ENCODE peak calls at places on chromosomes 13 and 19, in nine cellular contexts. One of them, this sample, is unnamed.
A peak's percentile ranks its signal among the peaks of the same experiment; 100 is the strongest.

GRCh38 chr19:50036905-50037304 is 11.1 kb downstream of the ZNF473 start:
- DNase-seq in naive thymus-derived CD8-positive, alpha-beta T cell: no peak
- DNase-seq in left lung: no peak
- DNase-seq in IMR-90: no peak
- DNase-seq in choroid plexus epithelial cell: no peak
- DNase-seq in stimulated activated CD4-positive, alpha-beta T cell treated with anti-CD3 and anti-CD28 coated beads, Interleukin-4, amount 100 ng/mL, for 1 hour: no peak
- DNase-seq in psoas muscle: no peak
- DNase-seq in glutamatergic neuron: no peak
- DNase-seq in CD8-positive, alpha-beta T cell: no peak
- DNase-seq in this sample: no peak

GRCh38 chr19:47726467-47726866 is 13.2 kb downstream of the EHD2 start:
- DNase-seq in naive thymus-derived CD8-positive, alpha-beta T cell: no peak
- DNase-seq in left lung: no peak
- DNase-seq in IMR-90: peak; percentile 76
- DNase-seq in choroid plexus epithelial cell: peak; percentile 86
- DNase-seq in stimulated activated CD4-positive, alpha-beta T cell treated with anti-CD3 and anti-CD28 coated beads, Interleukin-4, amount 100 ng/mL, for 1 hour: no peak
- DNase-seq in psoas muscle: no peak
- DNase-seq in glutamatergic neuron: no peak
- DNase-seq in CD8-positive, alpha-beta T cell: no peak
- DNase-seq in this sample: no peak

GRCh38 chr13:40259899-40260298 is 406.5 kb downstream of the FOXO1 start:
- DNase-seq in naive thymus-derived CD8-positive, alpha-beta T cell: no peak
- DNase-seq in left lung: no peak
- DNase-seq in IMR-90: no peak
- DNase-seq in choroid plexus epithelial cell: peak; percentile 35
- DNase-seq in stimulated activated CD4-positive, alpha-beta T cell treated with anti-CD3 and anti-CD28 coated beads, Interleukin-4, amount 100 ng/mL, for 1 hour: no peak
- DNase-seq in psoas muscle: no peak
- DNase-seq in glutamatergic neuron: no peak
- DNase-seq in CD8-positive, alpha-beta T cell: no peak
- DNase-seq in this sample: no peak

GRCh38 chr19:40798997-40799557 is at the start of gene EGLN2:
- DNase-seq in naive thymus-derived CD8-positive, alpha-beta T cell: no peak
- DNase-seq in left lung: no peak
- DNase-seq in IMR-90: no peak
- DNase-seq in choroid plexus epithelial cell: no peak
- DNase-seq in stimulated activated CD4-positive, alpha-beta T cell treated with anti-CD3 and anti-CD28 coated beads, Interleukin-4, amount 100 ng/mL, for 1 hour: no peak
- DNase-seq in psoas muscle: no peak
- DNase-seq in glutamatergic neuron: no peak
- DNase-seq in CD8-positive, alpha-beta T cell: no peak
- DNase-seq in this sample: no peak

GRCh38 chr19:38808741-38809140 is 4.0 kb downstream of the LGALS4 start:
- DNase-seq in naive thymus-derived CD8-positive, alpha-beta T cell: no peak
- DNase-seq in left lung: no peak
- DNase-seq in IMR-90: no peak
- DNase-seq in choroid plexus epithelial cell: no peak
- DNase-seq in stimulated activated CD4-positive, alpha-beta T cell treated with anti-CD3 and anti-CD28 coated beads, Interleukin-4, amount 100 ng/mL, for 1 hour: no peak
- DNase-seq in psoas muscle: no peak
- DNase-seq in glutamatergic neuron: no peak
- DNase-seq in CD8-positive, alpha-beta T cell: no peak
- DNase-seq in this sample: no peak

GRCh38 chr19:45973564-45974338 is at the start of gene NOVA2:
- DNase-seq in naive thymus-derived CD8-positive, alpha-beta T cell: peak; percentile 6
- DNase-seq in left lung: peak; percentile 80
- DNase-seq in IMR-90: peak; percentile 36
- DNase-seq in choroid plexus epithelial cell: peak; percentile 39
- DNase-seq in stimulated activated CD4-positive, alpha-beta T cell treated with anti-CD3 and anti-CD28 coated beads, Interleukin-4, amount 100 ng/mL, for 1 hour: peak; percentile 40
- DNase-seq in psoas muscle: peak; percentile 81
- DNase-seq in glutamatergic neuron: peak; percentile 99
- DNase-seq in CD8-positive, alpha-beta T cell: no peak
- DNase-seq in this sample: peak; percentile 80

GRCh38 chr19:43499042-43499441 is 5.5 kb downstream of the PHLDB3 start:
- DNase-seq in naive thymus-derived CD8-positive, alpha-beta T cell: no peak
- DNase-seq in left lung: no peak
- DNase-seq in IMR-90: no peak
- DNase-seq in choroid plexus epithelial cell: no peak
- DNase-seq in stimulated activated CD4-positive, alpha-beta T cell treated with anti-CD3 and anti-CD28 coated beads, Interleukin-4, amount 100 ng/mL, for 1 hour: no peak
- DNase-seq in psoas muscle: no peak
- DNase-seq in glutamatergic neuron: no peak
- DNase-seq in CD8-positive, alpha-beta T cell: no peak
- DNase-seq in this sample: no peak

GRCh38 chr19:52094526-52094925 is 1.0 kb downstream of the ZNF841 start:
- DNase-seq in naive thymus-derived CD8-positive, alpha-beta T cell: no peak
- DNase-seq in left lung: no peak
- DNase-seq in IMR-90: no peak
- DNase-seq in choroid plexus epithelial cell: no peak
- DNase-seq in stimulated activated CD4-positive, alpha-beta T cell treated with anti-CD3 and anti-CD28 coated beads, Interleukin-4, amount 100 ng/mL, for 1 hour: peak; percentile 1
- DNase-seq in psoas muscle: no peak
- DNase-seq in glutamatergic neuron: no peak
- DNase-seq in CD8-positive, alpha-beta T cell: no peak
- DNase-seq in this sample: no peak

GRCh38 chr13:26847281-26847680 is 86.7 kb upstream of the GPR12 start:
- DNase-seq in naive thymus-derived CD8-positive, alpha-beta T cell: no peak
- DNase-seq in left lung: no peak
- DNase-seq in IMR-90: no peak
- DNase-seq in choroid plexus epithelial cell: no peak
- DNase-seq in stimulated activated CD4-positive, alpha-beta T cell treated with anti-CD3 and anti-CD28 coated beads, Interleukin-4, amount 100 ng/mL, for 1 hour: no peak
- DNase-seq in psoas muscle: no peak
- DNase-seq in glutamatergic neuron: no peak
- DNase-seq in CD8-positive, alpha-beta T cell: no peak
- DNase-seq in this sample: no peak

GRCh38 chr19:3687774-3688706 is 12.2 kb downstream of the PIP5K1C start:
- DNase-seq in naive thymus-derived CD8-positive, alpha-beta T cell: no peak
- DNase-seq in left lung: peak; percentile 86
- DNase-seq in IMR-90: no peak
- DNase-seq in choroid plexus epithelial cell: peak; percentile 53
- DNase-seq in stimulated activated CD4-positive, alpha-beta T cell treated with anti-CD3 and anti-CD28 coated beads, Interleukin-4, amount 100 ng/mL, for 1 hour: peak; percentile 49
- DNase-seq in psoas muscle: no peak
- DNase-seq in glutamatergic neuron: no peak
- DNase-seq in CD8-positive, alpha-beta T cell: peak; percentile 32
- DNase-seq in this sample: no peak

GRCh38 chr13:21826214-21827015 is 155.5 kb downstream of the FGF9 start:
- DNase-seq in naive thymus-derived CD8-positive, alpha-beta T cell: no peak
- DNase-seq in left lung: no peak
- DNase-seq in IMR-90: no peak
- DNase-seq in choroid plexus epithelial cell: no peak
- DNase-seq in stimulated activated CD4-positive, alpha-beta T cell treated with anti-CD3 and anti-CD28 coated beads, Interleukin-4, amount 100 ng/mL, for 1 hour: no peak
- DNase-seq in psoas muscle: no peak
- DNase-seq in glutamatergic neuron: no peak
- DNase-seq in CD8-positive, alpha-beta T cell: no peak
- DNase-seq in this sample: no peak

GRCh38 chr19:35261356-35262100 is 7.2 kb upstream of the USF2 start:
- DNase-seq in naive thymus-derived CD8-positive, alpha-beta T cell: no peak
- DNase-seq in left lung: peak; percentile 50
- DNase-seq in IMR-90: no peak
- DNase-seq in choroid plexus epithelial cell: no peak
- DNase-seq in stimulated activated CD4-positive, alpha-beta T cell treated with anti-CD3 and anti-CD28 coated beads, Interleukin-4, amount 100 ng/mL, for 1 hour: no peak
- DNase-seq in psoas muscle: peak; percentile 48
- DNase-seq in glutamatergic neuron: no peak
- DNase-seq in CD8-positive, alpha-beta T cell: no peak
- DNase-seq in this sample: no peak

GRCh38 chr13:29918845-29919244 is 68.4 kb upstream of the UBL3 start:
- DNase-seq in naive thymus-derived CD8-positive, alpha-beta T cell: no peak
- DNase-seq in left lung: no peak
- DNase-seq in IMR-90: peak; percentile 92
- DNase-seq in choroid plexus epithelial cell: peak; percentile 79
- DNase-seq in stimulated activated CD4-positive, alpha-beta T cell treated with anti-CD3 and anti-CD28 coated beads, Interleukin-4, amount 100 ng/mL, for 1 hour: no peak
- DNase-seq in psoas muscle: no peak
- DNase-seq in glutamatergic neuron: no peak
- DNase-seq in CD8-positive, alpha-beta T cell: no peak
- DNase-seq in this sample: no peak

GRCh38 chr13:50104493-50104892 is 89.2 kb downstream of the KCNRG start:
- DNase-seq in naive thymus-derived CD8-positive, alpha-beta T cell: no peak
- DNase-seq in left lung: no peak
- DNase-seq in IMR-90: peak; percentile 46
- DNase-seq in choroid plexus epithelial cell: no peak
- DNase-seq in stimulated activated CD4-positive, alpha-beta T cell treated with anti-CD3 and anti-CD28 coated beads, Interleukin-4, amount 100 ng/mL, for 1 hour: no peak
- DNase-seq in psoas muscle: no peak
- DNase-seq in glutamatergic neuron: no peak
- DNase-seq in CD8-positive, alpha-beta T cell: no peak
- DNase-seq in this sample: no peak

GRCh38 chr13:33265133-33265532 is 20.4 kb downstream of the STARD13 start:
- DNase-seq in naive thymus-derived CD8-positive, alpha-beta T cell: no peak
- DNase-seq in left lung: no peak
- DNase-seq in IMR-90: no peak
- DNase-seq in choroid plexus epithelial cell: no peak
- DNase-seq in stimulated activated CD4-positive, alpha-beta T cell treated with anti-CD3 and anti-CD28 coated beads, Interleukin-4, amount 100 ng/mL, for 1 hour: no peak
- DNase-seq in psoas muscle: no peak
- DNase-seq in glutamatergic neuron: no peak
- DNase-seq in CD8-positive, alpha-beta T cell: no peak
- DNase-seq in this sample: no peak

GRCh38 chr19:52748336-52748950 is 13.6 kb upstream of the ZNF611 start:
- DNase-seq in naive thymus-derived CD8-positive, alpha-beta T cell: peak; percentile 10
- DNase-seq in left lung: no peak
- DNase-seq in IMR-90: peak; percentile 57
- DNase-seq in choroid plexus epithelial cell: peak; percentile 74
- DNase-seq in stimulated activated CD4-positive, alpha-beta T cell treated with anti-CD3 and anti-CD28 coated beads, Interleukin-4, amount 100 ng/mL, for 1 hour: no peak
- DNase-seq in psoas muscle: no peak
- DNase-seq in glutamatergic neuron: no peak
- DNase-seq in CD8-positive, alpha-beta T cell: no peak
- DNase-seq in this sample: no peak

GRCh38 chr13:36736119-36736726 is 62.4 kb downstream of the SERTM1 start:
- DNase-seq in naive thymus-derived CD8-positive, alpha-beta T cell: peak; percentile 28
- DNase-seq in left lung: no peak
- DNase-seq in IMR-90: peak; percentile 62
- DNase-seq in choroid plexus epithelial cell: peak; percentile 82
- DNase-seq in stimulated activated CD4-positive, alpha-beta T cell treated with anti-CD3 and anti-CD28 coated beads, Interleukin-4, amount 100 ng/mL, for 1 hour: peak; percentile 11
- DNase-seq in psoas muscle: no peak
- DNase-seq in glutamatergic neuron: peak; percentile 47
- DNase-seq in CD8-positive, alpha-beta T cell: no peak
- DNase-seq in this sample: peak; percentile 28

GRCh38 chr13:96011291-96011875 is 41.8 kb downstream of the UGGT2 start:
- DNase-seq in naive thymus-derived CD8-positive, alpha-beta T cell: no peak
- DNase-seq in left lung: no peak
- DNase-seq in IMR-90: peak; percentile 53
- DNase-seq in choroid plexus epithelial cell: no peak
- DNase-seq in stimulated activated CD4-positive, alpha-beta T cell treated with anti-CD3 and anti-CD28 coated beads, Interleukin-4, amount 100 ng/mL, for 1 hour: no peak
- DNase-seq in psoas muscle: no peak
- DNase-seq in glutamatergic neuron: no peak
- DNase-seq in CD8-positive, alpha-beta T cell: no peak
- DNase-seq in this sample: no peak

GRCh38 chr19:46296722-46297431 is at the start of gene HIF3A:
- DNase-seq in naive thymus-derived CD8-positive, alpha-beta T cell: no peak
- DNase-seq in left lung: no peak
- DNase-seq in IMR-90: no peak
- DNase-seq in choroid plexus epithelial cell: peak; percentile 80
- DNase-seq in stimulated activated CD4-positive, alpha-beta T cell treated with anti-CD3 and anti-CD28 coated beads, Interleukin-4, amount 100 ng/mL, for 1 hour: no peak
- DNase-seq in psoas muscle: peak; percentile 68
- DNase-seq in glutamatergic neuron: peak; percentile 87
- DNase-seq in CD8-positive, alpha-beta T cell: no peak
- DNase-seq in this sample: peak; percentile 48

GRCh38 chr13:27919299-27919933 is 384 bp upstream of the PDX1 start:
- DNase-seq in naive thymus-derived CD8-positive, alpha-beta T cell: no peak
- DNase-seq in left lung: no peak
- DNase-seq in IMR-90: no peak
- DNase-seq in choroid plexus epithelial cell: no peak
- DNase-seq in stimulated activated CD4-positive, alpha-beta T cell treated with anti-CD3 and anti-CD28 coated beads, Interleukin-4, amount 100 ng/mL, for 1 hour: peak; percentile 23
- DNase-seq in psoas muscle: no peak
- DNase-seq in glutamatergic neuron: no peak
- DNase-seq in CD8-positive, alpha-beta T cell: no peak
- DNase-seq in this sample: no peak

GRCh38 chr19:51016798-51017683 is 2.5 kb downstream of the KLK10 start:
- DNase-seq in naive thymus-derived CD8-positive, alpha-beta T cell: peak; percentile 27
- DNase-seq in left lung: peak; percentile 91
- DNase-seq in IMR-90: peak; percentile 16
- DNase-seq in choroid plexus epithelial cell: peak; percentile 33
- DNase-seq in stimulated activated CD4-positive, alpha-beta T cell treated with anti-CD3 and anti-CD28 coated beads, Interleukin-4, amount 100 ng/mL, for 1 hour: peak; percentile 73
- DNase-seq in psoas muscle: peak; percentile 67
- DNase-seq in glutamatergic neuron: peak; percentile 84
- DNase-seq in CD8-positive, alpha-beta T cell: peak; percentile 26
- DNase-seq in this sample: peak; percentile 43

GRCh38 chr13:94947965-94948371 is 235.6 kb upstream of the SOX21 start:
- DNase-seq in naive thymus-derived CD8-positive, alpha-beta T cell: no peak
- DNase-seq in left lung: no peak
- DNase-seq in IMR-90: no peak
- DNase-seq in choroid plexus epithelial cell: no peak
- DNase-seq in stimulated activated CD4-positive, alpha-beta T cell treated with anti-CD3 and anti-CD28 coated beads, Interleukin-4, amount 100 ng/mL, for 1 hour: no peak
- DNase-seq in psoas muscle: no peak
- DNase-seq in glutamatergic neuron: no peak
- DNase-seq in CD8-positive, alpha-beta T cell: no peak
- DNase-seq in this sample: no peak

GRCh38 chr19:18809149-18809978 is 18.3 kb upstream of the COMP start:
- DNase-seq in naive thymus-derived CD8-positive, alpha-beta T cell: no peak
- DNase-seq in left lung: no peak
- DNase-seq in IMR-90: peak; percentile 78
- DNase-seq in choroid plexus epithelial cell: peak; percentile 87
- DNase-seq in stimulated activated CD4-positive, alpha-beta T cell treated with anti-CD3 and anti-CD28 coated beads, Interleukin-4, amount 100 ng/mL, for 1 hour: no peak
- DNase-seq in psoas muscle: peak; percentile 83
- DNase-seq in glutamatergic neuron: no peak
- DNase-seq in CD8-positive, alpha-beta T cell: no peak
- DNase-seq in this sample: peak; percentile 73

GRCh38 chr13:96428904-96429303 is 339.0 kb downstream of the HS6ST3 start:
- DNase-seq in naive thymus-derived CD8-positive, alpha-beta T cell: no peak
- DNase-seq in left lung: no peak
- DNase-seq in IMR-90: no peak
- DNase-seq in choroid plexus epithelial cell: no peak
- DNase-seq in stimulated activated CD4-positive, alpha-beta T cell treated with anti-CD3 and anti-CD28 coated beads, Interleukin-4, amount 100 ng/mL, for 1 hour: no peak
- DNase-seq in psoas muscle: no peak
- DNase-seq in glutamatergic neuron: no peak
- DNase-seq in CD8-positive, alpha-beta T cell: no peak
- DNase-seq in this sample: no peak

GRCh38 chr13:27450921-27451461 is 627 bp upstream of the MTIF3 start:
- DNase-seq in naive thymus-derived CD8-positive, alpha-beta T cell: no peak
- DNase-seq in left lung: peak; percentile 84
- DNase-seq in IMR-90: peak; percentile 47
- DNase-seq in choroid plexus epithelial cell: peak; percentile 52
- DNase-seq in stimulated activated CD4-positive, alpha-beta T cell treated with anti-CD3 and anti-CD28 coated beads, Interleukin-4, amount 100 ng/mL, for 1 hour: peak; percentile 27
- DNase-seq in psoas muscle: peak; percentile 69
- DNase-seq in glutamatergic neuron: peak; percentile 54
- DNase-seq in CD8-positive, alpha-beta T cell: no peak
- DNase-seq in this sample: peak; percentile 51

GRCh38 chr19:18669524-18669817 is 14.0 kb upstream of the CRTC1 start:
- DNase-seq in naive thymus-derived CD8-positive, alpha-beta T cell: no peak
- DNase-seq in left lung: no peak
- DNase-seq in IMR-90: peak; percentile 72
- DNase-seq in choroid plexus epithelial cell: peak; percentile 61
- DNase-seq in stimulated activated CD4-positive, alpha-beta T cell treated with anti-CD3 and anti-CD28 coated beads, Interleukin-4, amount 100 ng/mL, for 1 hour: no peak
- DNase-seq in psoas muscle: no peak
- DNase-seq in glutamatergic neuron: no peak
- DNase-seq in CD8-positive, alpha-beta T cell: no peak
- DNase-seq in this sample: no peak

GRCh38 chr13:34671136-34671535 is 270.9 kb upstream of the NBEA start:
- DNase-seq in naive thymus-derived CD8-positive, alpha-beta T cell: no peak
- DNase-seq in left lung: no peak
- DNase-seq in IMR-90: no peak
- DNase-seq in choroid plexus epithelial cell: no peak
- DNase-seq in stimulated activated CD4-positive, alpha-beta T cell treated with anti-CD3 and anti-CD28 coated beads, Interleukin-4, amount 100 ng/mL, for 1 hour: no peak
- DNase-seq in psoas muscle: peak; percentile 45
- DNase-seq in glutamatergic neuron: no peak
- DNase-seq in CD8-positive, alpha-beta T cell: no peak
- DNase-seq in this sample: peak; percentile 45

GRCh38 chr19:28074773-28075172 is 1138.2 kb downstream of the UQCRFS1 start:
- DNase-seq in naive thymus-derived CD8-positive, alpha-beta T cell: no peak
- DNase-seq in left lung: no peak
- DNase-seq in IMR-90: no peak
- DNase-seq in choroid plexus epithelial cell: no peak
- DNase-seq in stimulated activated CD4-positive, alpha-beta T cell treated with anti-CD3 and anti-CD28 coated beads, Interleukin-4, amount 100 ng/mL, for 1 hour: no peak
- DNase-seq in psoas muscle: no peak
- DNase-seq in glutamatergic neuron: no peak
- DNase-seq in CD8-positive, alpha-beta T cell: no peak
- DNase-seq in this sample: no peak

GRCh38 chr13:47036291-47037008 is 139.6 kb upstream of the HTR2A start:
- DNase-seq in naive thymus-derived CD8-positive, alpha-beta T cell: no peak
- DNase-seq in left lung: no peak
- DNase-seq in IMR-90: no peak
- DNase-seq in choroid plexus epithelial cell: no peak
- DNase-seq in stimulated activated CD4-positive, alpha-beta T cell treated with anti-CD3 and anti-CD28 coated beads, Interleukin-4, amount 100 ng/mL, for 1 hour: no peak
- DNase-seq in psoas muscle: no peak
- DNase-seq in glutamatergic neuron: no peak
- DNase-seq in CD8-positive, alpha-beta T cell: no peak
- DNase-seq in this sample: no peak

GRCh38 chr13:110916671-110917142 is 1.8 kb upstream of the ANKRD10 start:
- DNase-seq in naive thymus-derived CD8-positive, alpha-beta T cell: no peak
- DNase-seq in left lung: no peak
- DNase-seq in IMR-90: peak; percentile 79
- DNase-seq in choroid plexus epithelial cell: peak; percentile 89
- DNase-seq in stimulated activated CD4-positive, alpha-beta T cell treated with anti-CD3 and anti-CD28 coated beads, Interleukin-4, amount 100 ng/mL, for 1 hour: no peak
- DNase-seq in psoas muscle: no peak
- DNase-seq in glutamatergic neuron: no peak
- DNase-seq in CD8-positive, alpha-beta T cell: no peak
- DNase-seq in this sample: no peak

GRCh38 chr13:111638233-111638632 is 317.8 kb downstream of the TEX29 start:
- DNase-seq in naive thymus-derived CD8-positive, alpha-beta T cell: no peak
- DNase-seq in left lung: no peak
- DNase-seq in IMR-90: no peak
- DNase-seq in choroid plexus epithelial cell: no peak
- DNase-seq in stimulated activated CD4-positive, alpha-beta T cell treated with anti-CD3 and anti-CD28 coated beads, Interleukin-4, amount 100 ng/mL, for 1 hour: no peak
- DNase-seq in psoas muscle: no peak
- DNase-seq in glutamatergic neuron: no peak
- DNase-seq in CD8-positive, alpha-beta T cell: no peak
- DNase-seq in this sample: no peak

This sample was measured in heart left ventricle.